ENCODE peak calls at places on chromosome 14, in eight cellular contexts. One of them, this sample, is unnamed.

GRCh38 chr14:89909586-89909985 is 44.9 kb downstream of the EFCAB11 start:
- DNase-seq in lower leg skin: no peak
- DNase-seq in H9: no peak
- DNase-seq in brain microvascular endothelial cell: no peak
- DNase-seq in right lobe of liver: no peak
- DNase-seq in lower lobe of right lung: no peak
- DNase-seq in fibroblast of pulmonary artery: no peak
- DNase-seq in neural crest cell: no peak
- DNase-seq in this sample: no peak

GRCh38 chr14:71486274-71486673 is 446.0 kb upstream of the RGS6 start:
- DNase-seq in lower lobe of right lung: no peak
- DNase-seq in H9: no peak
- DNase-seq in lower leg skin: no peak
- DNase-seq in neural crest cell: no peak
- DNase-seq in brain microvascular endothelial cell: no peak
- DNase-seq in right lobe of liver: no peak
- DNase-seq in fibroblast of pulmonary artery: no peak
- DNase-seq in this sample: no peak

GRCh38 chr14:34161351-34162169 is 210.7 kb upstream of the EGLN3 start:
- DNase-seq in H9: no peak
- DNase-seq in lower lobe of right lung: no peak
- DNase-seq in brain microvascular endothelial cell: no peak
- DNase-seq in right lobe of liver: no peak
- DNase-seq in fibroblast of pulmonary artery: no peak
- DNase-seq in neural crest cell: no peak
- DNase-seq in lower leg skin: no peak
- DNase-seq in this sample: peak; percentile 83

GRCh38 chr14:70827366-70828151 is 18.2 kb upstream of the MAP3K9 start:
- DNase-seq in lower lobe of right lung: no peak
- DNase-seq in fibroblast of pulmonary artery: no peak
- DNase-seq in neural crest cell: no peak
- DNase-seq in lower leg skin: peak; percentile 5
- DNase-seq in right lobe of liver: peak; percentile 74
- DNase-seq in H9: no peak
- DNase-seq in brain microvascular endothelial cell: no peak
- DNase-seq in this sample: peak; percentile 51

GRCh38 chr14:91311284-91311662 is 66.8 kb upstream of the GPR68 start:
- DNase-seq in brain microvascular endothelial cell: no peak
- DNase-seq in neural crest cell: no peak
- DNase-seq in fibroblast of pulmonary artery: no peak
- DNase-seq in lower leg skin: no peak
- DNase-seq in right lobe of liver: no peak
- DNase-seq in H9: no peak
- DNase-seq in lower lobe of right lung: no peak
- DNase-seq in this sample: no peak

GRCh38 chr14:28576523-28576922 is 190.1 kb upstream of the FOXG1 start:
- DNase-seq in right lobe of liver: no peak
- DNase-seq in lower lobe of right lung: no peak
- DNase-seq in H9: no peak
- DNase-seq in neural crest cell: no peak
- DNase-seq in fibroblast of pulmonary artery: no peak
- DNase-seq in lower leg skin: no peak
- DNase-seq in brain microvascular endothelial cell: no peak
- DNase-seq in this sample: no peak

GRCh38 chr14:35201066-35201465 is 78.7 kb downstream of the PRORP start:
- DNase-seq in H9: no peak
- DNase-seq in lower lobe of right lung: no peak
- DNase-seq in brain microvascular endothelial cell: no peak
- DNase-seq in neural crest cell: no peak
- DNase-seq in fibroblast of pulmonary artery: no peak
- DNase-seq in lower leg skin: no peak
- DNase-seq in right lobe of liver: no peak
- DNase-seq in this sample: no peak

GRCh38 chr14:58981840-58982239 is 206.6 kb upstream of the DAAM1 start:
- DNase-seq in lower lobe of right lung: no peak
- DNase-seq in neural crest cell: no peak
- DNase-seq in brain microvascular endothelial cell: no peak
- DNase-seq in H9: no peak
- DNase-seq in right lobe of liver: no peak
- DNase-seq in fibroblast of pulmonary artery: no peak
- DNase-seq in lower leg skin: no peak
- DNase-seq in this sample: no peak

GRCh38 chr14:100417466-100417865 is 94.3 kb downstream of the SLC25A47 start:
- DNase-seq in fibroblast of pulmonary artery: peak; percentile 91
- DNase-seq in brain microvascular endothelial cell: peak; percentile 93
- DNase-seq in neural crest cell: peak; percentile 60
- DNase-seq in right lobe of liver: peak; percentile 30
- DNase-seq in lower leg skin: no peak
- DNase-seq in lower lobe of right lung: no peak
- DNase-seq in H9: peak; percentile 89
- DNase-seq in this sample: peak; percentile 91

GRCh38 chr14:54088271-54088670 is 131.6 kb upstream of the BMP4 start:
- DNase-seq in H9: no peak
- DNase-seq in neural crest cell: no peak
- DNase-seq in lower lobe of right lung: no peak
- DNase-seq in lower leg skin: no peak
- DNase-seq in brain microvascular endothelial cell: no peak
- DNase-seq in right lobe of liver: no peak
- DNase-seq in fibroblast of pulmonary artery: no peak
- DNase-seq in this sample: no peak

GRCh38 chr14:91177073-91177796 is 63.4 kb downstream of the DGLUCY start:
- DNase-seq in lower lobe of right lung: peak; percentile 67
- DNase-seq in brain microvascular endothelial cell: peak; percentile 69
- DNase-seq in H9: peak; percentile 48
- DNase-seq in lower leg skin: peak; percentile 89
- DNase-seq in neural crest cell: peak; percentile 50
- DNase-seq in fibroblast of pulmonary artery: peak; percentile 81
- DNase-seq in right lobe of liver: peak; percentile 42
- DNase-seq in this sample: peak; percentile 80

GRCh38 chr14:99732436-99733220 is 48.5 kb downstream of the CYP46A1 start:
- DNase-seq in brain microvascular endothelial cell: no peak
- DNase-seq in H9: peak; percentile 24
- DNase-seq in right lobe of liver: peak; percentile 20
- DNase-seq in neural crest cell: no peak
- DNase-seq in fibroblast of pulmonary artery: no peak
- DNase-seq in lower leg skin: peak; percentile 83
- DNase-seq in lower lobe of right lung: peak; percentile 43
- DNase-seq in this sample: no peak

GRCh38 chr14:23562822-23563472 is 4.6 kb downstream of the AP1G2 start:
- DNase-seq in H9: peak; percentile 69
- DNase-seq in right lobe of liver: no peak
- DNase-seq in lower leg skin: no peak
- DNase-seq in lower lobe of right lung: no peak
- DNase-seq in neural crest cell: peak; percentile 73
- DNase-seq in brain microvascular endothelial cell: peak; percentile 38
- DNase-seq in fibroblast of pulmonary artery: peak; percentile 64
- DNase-seq in this sample: peak; percentile 49

GRCh38 chr14:27148143-27148542 is 550.3 kb upstream of the NOVA1 start:
- DNase-seq in right lobe of liver: no peak
- DNase-seq in fibroblast of pulmonary artery: no peak
- DNase-seq in H9: no peak
- DNase-seq in lower leg skin: no peak
- DNase-seq in lower lobe of right lung: no peak
- DNase-seq in brain microvascular endothelial cell: no peak
- DNase-seq in neural crest cell: no peak
- DNase-seq in this sample: no peak

GRCh38 chr14:20697273-20698017 is 8.9 kb downstream of the ANG start:
- DNase-seq in right lobe of liver: no peak
- DNase-seq in lower leg skin: no peak
- DNase-seq in H9: peak; percentile 73
- DNase-seq in lower lobe of right lung: peak; percentile 61
- DNase-seq in fibroblast of pulmonary artery: peak; percentile 85
- DNase-seq in neural crest cell: peak; percentile 71
- DNase-seq in brain microvascular endothelial cell: peak; percentile 78
- DNase-seq in this sample: peak; percentile 86

GRCh38 chr14:54278087-54278486 is 118.7 kb upstream of the CDKN3 start:
- DNase-seq in lower leg skin: no peak
- DNase-seq in brain microvascular endothelial cell: no peak
- DNase-seq in neural crest cell: no peak
- DNase-seq in fibroblast of pulmonary artery: no peak
- DNase-seq in right lobe of liver: no peak
- DNase-seq in lower lobe of right lung: no peak
- DNase-seq in H9: no peak
- DNase-seq in this sample: no peak

GRCh38 chr14:23300687-23301223 is 1.9 kb downstream of the PPP1R3E start:
- DNase-seq in neural crest cell: no peak
- DNase-seq in H9: no peak
- DNase-seq in brain microvascular endothelial cell: peak; percentile 11
- DNase-seq in lower leg skin: peak; percentile 92
- DNase-seq in right lobe of liver: peak; percentile 44
- DNase-seq in lower lobe of right lung: no peak
- DNase-seq in fibroblast of pulmonary artery: peak; percentile 28
- DNase-seq in this sample: peak; percentile 56

GRCh38 chr14:79658224-79658623 is 553.1 kb downstream of the DIO2 start:
- DNase-seq in right lobe of liver: no peak
- DNase-seq in lower leg skin: no peak
- DNase-seq in H9: no peak
- DNase-seq in neural crest cell: no peak
- DNase-seq in fibroblast of pulmonary artery: no peak
- DNase-seq in lower lobe of right lung: no peak
- DNase-seq in brain microvascular endothelial cell: no peak
- DNase-seq in this sample: no peak

GRCh38 chr14:103641181-103641580 is 12.2 kb downstream of the KLC1 start:
- DNase-seq in H9: no peak
- DNase-seq in fibroblast of pulmonary artery: no peak
- DNase-seq in lower lobe of right lung: no peak
- DNase-seq in neural crest cell: no peak
- DNase-seq in right lobe of liver: no peak
- DNase-seq in lower leg skin: no peak
- DNase-seq in brain microvascular endothelial cell: peak; percentile 69
- DNase-seq in this sample: peak; percentile 39

GRCh38 chr14:100004392-100004791 is 60.8 kb upstream of the EVL start:
- DNase-seq in lower lobe of right lung: no peak
- DNase-seq in neural crest cell: no peak
- DNase-seq in fibroblast of pulmonary artery: no peak
- DNase-seq in lower leg skin: no peak
- DNase-seq in brain microvascular endothelial cell: no peak
- DNase-seq in H9: no peak
- DNase-seq in right lobe of liver: no peak
- DNase-seq in this sample: no peak

DNA sequence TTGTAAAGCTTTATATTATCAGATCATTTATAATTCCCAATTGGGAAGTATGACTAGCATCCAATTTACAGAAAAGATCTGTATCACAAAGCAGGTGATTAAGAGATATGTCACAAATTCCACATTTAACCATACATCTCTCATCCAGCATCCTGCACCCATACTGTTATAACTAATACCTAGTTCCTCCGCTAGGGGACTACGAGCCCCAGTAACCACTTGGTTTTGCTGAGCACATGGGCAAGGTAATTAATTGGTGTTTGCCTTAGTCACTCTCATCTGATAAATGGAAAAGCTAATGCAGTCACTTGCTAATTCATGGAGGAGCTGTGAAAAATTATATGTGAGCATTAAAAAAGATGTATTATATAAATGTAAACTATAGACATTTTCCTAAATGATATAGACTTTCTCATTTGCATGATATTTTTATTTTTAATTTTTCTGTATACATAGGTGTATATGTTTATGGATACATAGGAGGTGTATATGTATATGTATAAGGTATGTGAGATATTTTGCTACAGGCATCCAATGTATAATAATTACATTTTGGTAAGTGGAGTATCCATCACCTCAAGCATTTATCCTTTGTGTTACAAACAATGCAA is 1031.8 kb downstream of the GALC start:
- DNase-seq in right lobe of liver: no peak
- DNase-seq in fibroblast of pulmonary artery: peak; percentile 2
- DNase-seq in lower lobe of right lung: no peak
- DNase-seq in neural crest cell: no peak
- DNase-seq in H9: peak; percentile 40
- DNase-seq in brain microvascular endothelial cell: no peak
- DNase-seq in lower leg skin: no peak
- DNase-seq in this sample: peak; percentile 68
- TF ChIP-seq CTCF in right lobe of liver: peak; percentile 32
- TF ChIP-seq CTCF in fibroblast of pulmonary artery: peak; percentile 46
- TF ChIP-seq CTCF in lower lobe of right lung: no peak
- TF ChIP-seq CTCF in neural crest cell: peak; percentile 66
- TF ChIP-seq CTCF in H9: peak; percentile 82
- TF ChIP-seq CTCF in brain microvascular endothelial cell: peak; percentile 44
- TF ChIP-seq CTCF in lower leg skin: no peak
- TF ChIP-seq CTCF in this sample: peak; percentile 79

DNA sequence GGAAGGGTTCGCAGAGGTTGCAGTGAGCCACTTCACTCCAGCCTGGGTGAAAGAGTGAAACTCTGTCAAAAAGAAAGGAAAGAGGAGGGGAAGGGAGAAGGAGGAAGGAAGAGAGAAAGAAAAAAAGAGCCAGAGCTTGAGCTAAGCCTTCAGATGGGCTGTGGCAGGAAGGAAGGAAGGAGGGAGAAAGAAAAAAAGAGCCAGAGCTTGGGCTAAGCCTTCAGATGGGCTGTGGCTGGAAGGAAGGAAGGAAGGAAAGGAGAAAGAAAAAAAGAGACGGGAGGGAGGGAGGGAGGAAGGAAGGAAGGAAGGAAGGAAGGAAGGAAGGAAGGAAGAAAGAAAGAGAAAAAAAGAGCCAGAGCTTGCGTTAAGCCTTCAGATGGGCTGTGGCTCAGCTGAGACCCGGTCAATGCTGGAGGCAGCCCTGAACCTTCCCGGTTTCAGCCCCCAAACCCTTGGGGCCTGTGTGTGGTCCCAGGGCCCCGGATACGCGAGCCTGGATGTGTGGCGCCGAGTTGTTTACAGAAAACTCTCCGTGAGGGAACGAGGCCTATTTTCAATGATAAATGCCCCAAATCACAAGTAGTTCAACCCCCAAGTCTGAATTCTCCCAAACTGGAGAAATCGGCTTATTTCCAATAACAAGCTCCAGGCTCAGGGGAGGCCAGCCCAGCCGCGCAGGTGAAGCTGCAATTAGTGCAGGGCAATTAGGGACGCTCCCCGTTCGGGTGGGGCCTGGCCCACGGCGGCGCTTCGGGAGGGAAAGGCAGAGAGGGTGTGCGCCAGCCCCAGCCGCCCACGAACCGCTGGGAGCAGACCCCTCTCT is 13.8 kb upstream of the ANKRD9 start:
- DNase-seq in lower lobe of right lung: no peak
- DNase-seq in H9: no peak
- DNase-seq in neural crest cell: no peak
- DNase-seq in fibroblast of pulmonary artery: no peak
- DNase-seq in right lobe of liver: no peak
- DNase-seq in lower leg skin: no peak
- DNase-seq in brain microvascular endothelial cell: no peak
- DNase-seq in this sample: no peak
- TF ChIP-seq CTCF in lower lobe of right lung: no peak
- TF ChIP-seq CTCF in H9: no peak
- TF ChIP-seq CTCF in neural crest cell: no peak
- TF ChIP-seq CTCF in fibroblast of pulmonary artery: no peak
- TF ChIP-seq CTCF in right lobe of liver: no peak
- TF ChIP-seq CTCF in lower leg skin: no peak
- TF ChIP-seq CTCF in brain microvascular endothelial cell: no peak
- TF ChIP-seq CTCF in this sample: no peak

GRCh38 chr14:29927596-29928341 is at the start of gene PRKD1:
- DNase-seq in lower leg skin: peak; percentile 89
- DNase-seq in neural crest cell: peak; percentile 53
- DNase-seq in H9: peak; percentile 65
- DNase-seq in right lobe of liver: peak; percentile 79
- DNase-seq in lower lobe of right lung: peak; percentile 69
- DNase-seq in fibroblast of pulmonary artery: peak; percentile 79
- DNase-seq in brain microvascular endothelial cell: peak; percentile 7
- DNase-seq in this sample: peak; percentile 30
- TF ChIP-seq CTCF in lower leg skin: no peak
- TF ChIP-seq CTCF in neural crest cell: peak; percentile 44
- TF ChIP-seq CTCF in H9: peak; percentile 18
- TF ChIP-seq CTCF in right lobe of liver: peak; percentile 30
- TF ChIP-seq CTCF in lower lobe of right lung: peak; percentile 32
- TF ChIP-seq CTCF in fibroblast of pulmonary artery: no peak
- TF ChIP-seq CTCF in brain microvascular endothelial cell: no peak
- TF ChIP-seq CTCF in this sample: no peak

GRCh38 chr14:104820669-104821228 is 19.8 kb downstream of the ZBTB42 start:
- DNase-seq in fibroblast of pulmonary artery: peak; percentile 73
- DNase-seq in brain microvascular endothelial cell: peak; percentile 62
- DNase-seq in neural crest cell: peak; percentile 57
- DNase-seq in lower lobe of right lung: peak; percentile 81
- DNase-seq in lower leg skin: no peak
- DNase-seq in H9: peak; percentile 85
- DNase-seq in right lobe of liver: peak; percentile 72
- DNase-seq in this sample: peak; percentile 80
- TF ChIP-seq CTCF in fibroblast of pulmonary artery: peak; percentile 68
- TF ChIP-seq CTCF in brain microvascular endothelial cell: peak; percentile 87
- TF ChIP-seq CTCF in neural crest cell: peak; percentile 50
- TF ChIP-seq CTCF in lower lobe of right lung: peak; percentile 57
- TF ChIP-seq CTCF in lower leg skin: no peak
- TF ChIP-seq CTCF in H9: peak; percentile 64
- TF ChIP-seq CTCF in right lobe of liver: peak; percentile 52
- TF ChIP-seq CTCF in this sample: peak; percentile 72